ENCODE peak calls at places on chromosomes 13 and 19, in eight cellular contexts. M is A549, N is HL-60, Y is mucosa of descending colon, C is fibroblast of villous mesenchyme, J is BE2C, T is neural progenitor cell, K is Caco-2. I is an unnamed sample.

GRCh38 chr13:22220186-22221160 is 549.6 kb downstream of the FGF9 start:
- DNase-seq in M (no peak), N (no peak), Y (peak), C (no peak), J (no peak), T (peak), K (no peak), I (no peak)

GRCh38 chr19:34236035-34236793 is 18.1 kb upstream of the GARRE1 start:
- DNase-seq in M (no peak), N (no peak), Y (no peak), C (peak), J (no peak), T (no peak), K (no peak), I (no peak)

GRCh38 chr19:40576181-40576584 is 490 bp upstream of the SHKBP1 start:
- DNase-seq in M (no peak), N (no peak), Y (peak), C (no peak), J (no peak), T (peak), K (no peak), I (no peak)

GRCh38 chr13:27607125-27607524 is 13.2 kb downstream of the LNX2 start:
- DNase-seq in M (no peak), N (no peak), Y (no peak), C (peak), J (no peak), T (no peak), K (no peak), I (no peak)

GRCh38 chr19:16373539-16373938 is 48.9 kb downstream of the KLF2 start:
- DNase-seq in M (no peak), N (no peak), Y (no peak), C (peak), J (no peak), T (no peak), K (no peak), I (peak)

GRCh38 chr19:2695288-2695866 is 7.1 kb downstream of the GNG7 start:
- DNase-seq in M (no peak), N (no peak), Y (no peak), C (no peak), J (no peak), T (no peak), K (no peak), I (no peak)

GRCh38 chr19:18852634-18853033 is 20.9 kb downstream of the UPF1 start:
- DNase-seq in M (no peak), N (no peak), Y (no peak), C (no peak), J (no peak), T (no peak), K (no peak), I (no peak)

GRCh38 chr19:2815923-2816322 is 3.7 kb upstream of the ZNF554 start:
- DNase-seq in M (no peak), N (no peak), Y (no peak), C (no peak), J (no peak), T (no peak), K (no peak), I (no peak)

GRCh38 chr13:46860734-46861133 is 36.1 kb downstream of the HTR2A start:
- DNase-seq in M (no peak), N (no peak), Y (no peak), C (no peak), J (peak), T (no peak), K (no peak), I (no peak)

GRCh38 chr19:33496496-33496895 is 25.1 kb downstream of the PEPD start:
- DNase-seq in M (no peak), N (no peak), Y (no peak), C (no peak), J (peak), T (no peak), K (no peak), I (no peak)

GRCh38 chr13:75507027-75508001 is 25.3 kb upstream of the TBC1D4 start:
- DNase-seq in M (no peak), N (peak), Y (no peak), C (no peak), J (no peak), T (no peak), K (no peak), I (no peak)

GRCh38 chr13:97719759-97720158 is 233.7 kb upstream of the IPO5 start:
- DNase-seq in M (no peak), N (no peak), Y (no peak), C (no peak), J (no peak), T (no peak), K (no peak), I (no peak)

GRCh38 chr19:15249912-15250634 is 17.8 kb upstream of the EPHX3 start:
- DNase-seq in M (no peak), N (no peak), Y (no peak), C (peak), J (no peak), T (peak), K (no peak), I (no peak)

GRCh38 chr19:42193706-42194105 is 23.8 kb downstream of the DEDD2 start:
- DNase-seq in M (no peak), N (no peak), Y (no peak), C (no peak), J (no peak), T (no peak), K (no peak), I (no peak)

GRCh38 chr19:58572818-58573657 is at the start of gene MZF1:
- DNase-seq in M (peak), N (peak), Y (peak), C (peak), J (peak), T (peak), K (peak), I (peak)

GRCh38 chr19:7611541-7612279 is 16.0 kb downstream of the CAMSAP3 start:
- DNase-seq in M (no peak), N (no peak), Y (no peak), C (no peak), J (no peak), T (no peak), K (no peak), I (no peak)

GRCh38 chr13:27006519-27007161 is 165.0 kb downstream of the USP12 start:
- DNase-seq in M (no peak), N (no peak), Y (peak), C (peak), J (peak), T (peak), K (no peak), I (no peak)

GRCh38 chr19:50514346-50515167 is 844 bp upstream of the ASPDH start:
- DNase-seq in M (no peak), N (no peak), Y (peak), C (no peak), J (peak), T (peak), K (no peak), I (no peak)

GRCh38 chr19:14550201-14550754 is 20.9 kb downstream of the TECR start:
- DNase-seq in M (no peak), N (no peak), Y (peak), C (peak), J (peak), T (no peak), K (no peak), I (no peak)

GRCh38 chr13:27194895-27195764 is 23.5 kb upstream of the USP12 start:
- DNase-seq in M (peak), N (no peak), Y (no peak), C (peak), J (no peak), T (peak), K (peak), I (no peak)

GRCh38 chr19:39858541-39858940 is 12.4 kb upstream of the FBL start:
- DNase-seq in M (no peak), N (no peak), Y (no peak), C (peak), J (peak), T (peak), K (no peak), I (no peak)

GRCh38 chr13:37109080-37109678 is 3.7 kb upstream of the CSNK1A1L start:
- DNase-seq in M (no peak), N (no peak), Y (no peak), C (peak), J (no peak), T (peak), K (peak), I (no peak)

GRCh38 chr19:6211632-6212402 is 68.0 kb downstream of the MLLT1 start:
- DNase-seq in M (no peak), N (no peak), Y (no peak), C (no peak), J (no peak), T (no peak), K (no peak), I (no peak)

GRCh38 chr19:42440357-42441046 is 2.2 kb downstream of the CXCL17 start:
- DNase-seq in M (peak), N (no peak), Y (peak), C (peak), J (peak), T (peak), K (peak), I (peak)

GRCh38 chr13:69243366-69243765 is 864.3 kb upstream of the ATXN8OS start:
- DNase-seq in M (no peak), N (no peak), Y (no peak), C (no peak), J (no peak), T (no peak), K (no peak), I (no peak)

GRCh38 chr19:2561895-2562294 is 86.0 kb downstream of the GADD45B start:
- DNase-seq in M (no peak), N (no peak), Y (peak), C (no peak), J (no peak), T (no peak), K (no peak), I (peak)

GRCh38 chr13:77372275-77372674 is 45.4 kb upstream of the MYCBP2 start:
- DNase-seq in M (no peak), N (no peak), Y (no peak), C (peak), J (no peak), T (no peak), K (no peak), I (no peak)

GRCh38 chr19:37914908-37915307 is 7.9 kb downstream of the SIPA1L3 start:
- DNase-seq in M (no peak), N (no peak), Y (no peak), C (no peak), J (no peak), T (no peak), K (no peak), I (no peak)

GRCh38 chr19:4075373-4075772 is 8.7 kb upstream of the ZBTB7A start:
- DNase-seq in M (no peak), N (no peak), Y (no peak), C (no peak), J (no peak), T (no peak), K (no peak), I (peak)

GRCh38 chr19:6580313-6580712 is 10.6 kb downstream of the CD70 start:
- DNase-seq in M (peak), N (no peak), Y (no peak), C (no peak), J (no peak), T (no peak), K (no peak), I (no peak)

GRCh38 chr13:36918246-36919060 is 1.6 kb downstream of the SMAD9 start:
- DNase-seq in M (no peak), N (no peak), Y (no peak), C (peak), J (no peak), T (peak), K (no peak), I (no peak)

GRCh38 chr19:11693505-11694499 is 44.9 kb downstream of the ZNF823 start:
- DNase-seq in M (no peak), N (no peak), Y (no peak), C (peak), J (peak), T (peak), K (peak), I (no peak)

DNA sequence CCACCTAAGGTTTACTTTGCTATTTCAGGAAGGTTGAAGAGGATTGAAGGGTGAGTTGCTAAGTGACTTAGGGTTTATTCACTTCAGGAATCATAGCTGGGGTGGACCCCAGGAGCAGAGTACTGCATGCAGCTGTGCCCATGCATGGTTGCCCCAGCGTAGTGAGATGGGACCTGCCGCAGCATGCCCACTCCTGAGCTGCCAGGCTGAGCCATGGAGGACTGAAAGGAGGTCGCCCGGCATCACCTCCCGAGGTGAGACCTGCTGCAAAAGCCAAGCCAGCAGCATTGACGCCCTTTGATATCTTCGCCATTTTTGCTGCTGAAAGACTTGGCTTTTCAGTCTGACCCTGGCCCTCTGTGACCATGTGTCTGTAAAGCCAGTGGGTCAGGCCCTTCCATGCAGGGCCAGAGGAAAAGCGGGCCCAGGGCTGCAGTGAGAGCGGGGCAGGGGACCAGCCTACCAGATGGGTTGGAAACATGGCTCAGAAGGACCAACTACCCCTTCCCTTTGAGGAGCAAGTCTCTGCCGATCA is 9.9 kb downstream of the POP4 start:
- DNase-seq in M (no peak), N (no peak), Y (peak), C (no peak), J (no peak), T (no peak), K (no peak), I (no peak)
- TF ChIP-seq CTCF in M (no peak), N (no peak), Y (no peak), C (no peak), J (no peak), T (no peak), K (no peak), I (no peak)

GRCh38 chr19:56727731-56728130 is 56.2 kb upstream of the ZNF835 start:
- DNase-seq in M (no peak), N (no peak), Y (no peak), C (no peak), J (no peak), T (no peak), K (no peak), I (no peak)

GRCh38 chr19:56721714-56722113 is 50.2 kb upstream of the ZNF835 start:
- DNase-seq in M (no peak), N (no peak), Y (no peak), C (no peak), J (no peak), T (no peak), K (no peak), I (no peak)

GRCh38 chr19:56720281-56720680 is 48.7 kb upstream of the ZNF835 start:
- DNase-seq in M (no peak), N (no peak), Y (no peak), C (no peak), J (no peak), T (no peak), K (no peak), I (no peak)

DNA sequence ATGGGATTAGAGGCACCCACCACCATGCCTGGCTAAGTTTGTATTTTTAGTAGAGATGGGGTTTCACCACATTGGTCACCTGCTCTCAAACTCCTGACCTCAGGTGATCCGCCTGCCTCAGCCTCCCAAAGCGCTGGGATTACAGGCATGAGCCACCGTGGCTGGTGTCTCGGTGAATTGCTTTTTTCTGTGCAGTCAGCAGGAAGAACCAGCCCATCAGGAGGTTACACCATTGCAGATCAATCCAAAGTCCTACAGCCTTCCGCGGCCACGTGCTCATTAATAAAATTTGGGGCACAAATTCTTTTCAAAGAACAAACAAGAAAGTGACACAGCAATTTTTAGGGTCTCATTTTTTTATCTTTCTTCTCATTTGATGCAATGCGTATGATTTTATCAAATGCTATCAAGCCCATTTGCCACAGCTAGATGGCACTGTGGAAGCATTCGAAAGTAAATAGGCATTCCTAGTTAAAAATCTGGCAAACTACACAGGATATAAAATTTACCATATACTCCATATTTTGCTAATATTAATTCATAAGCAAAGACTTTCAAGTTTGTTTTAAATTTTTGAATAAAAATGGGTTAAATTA is 54.4 kb upstream of the ZNF835 start:
- DNase-seq in M (no peak), N (no peak), Y (no peak), C (peak), J (no peak), T (no peak), K (no peak), I (no peak)
- TF ChIP-seq CTCF in M (no peak), N (peak), Y (no peak), C (peak), J (peak), T (no peak), K (no peak), I (no peak)

DNA sequence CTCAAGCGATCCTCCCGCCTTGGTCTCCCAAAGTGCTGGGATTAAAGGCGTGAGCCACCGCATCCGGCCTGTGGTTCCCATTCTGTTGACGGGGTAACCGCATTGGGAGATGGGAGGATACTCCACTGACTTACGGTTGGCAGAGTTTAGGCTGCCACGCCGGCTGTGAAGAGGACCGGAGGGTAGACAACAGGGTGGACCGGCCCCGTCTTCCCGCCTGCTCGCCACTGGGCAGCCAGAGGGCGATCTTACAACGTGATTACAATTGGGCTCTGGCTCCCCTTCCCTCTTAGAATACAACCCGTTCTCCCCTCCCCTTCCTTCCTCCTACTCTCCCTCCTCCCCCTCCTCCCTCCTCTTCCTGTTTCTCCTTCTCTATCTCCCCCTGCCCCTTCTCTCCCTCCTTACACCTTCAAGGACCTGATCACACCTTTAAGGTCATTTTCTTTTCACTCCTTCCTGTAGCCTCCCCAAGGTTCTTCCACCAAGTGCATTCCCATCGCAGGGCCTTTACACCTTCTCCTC is 957 bp upstream of the CCDC194 start:
- DNase-seq in M (peak), N (peak), Y (peak), C (peak), J (peak), T (peak), K (peak), I (no peak)
- TF ChIP-seq CTCF in M (peak), N (peak), Y (peak), C (peak), J (peak), T (peak), K (peak), I (peak)

GRCh38 chr19:49224856-49225255 is 67.3 kb downstream of the TRPM4 start:
- DNase-seq in M (peak), N (no peak), Y (peak), C (peak), J (peak), T (peak), K (peak), I (peak)
- TF ChIP-seq CTCF in M (peak), N (peak), Y (peak), C (peak), J (peak), T (peak), K (no peak), I (peak)

DNA sequence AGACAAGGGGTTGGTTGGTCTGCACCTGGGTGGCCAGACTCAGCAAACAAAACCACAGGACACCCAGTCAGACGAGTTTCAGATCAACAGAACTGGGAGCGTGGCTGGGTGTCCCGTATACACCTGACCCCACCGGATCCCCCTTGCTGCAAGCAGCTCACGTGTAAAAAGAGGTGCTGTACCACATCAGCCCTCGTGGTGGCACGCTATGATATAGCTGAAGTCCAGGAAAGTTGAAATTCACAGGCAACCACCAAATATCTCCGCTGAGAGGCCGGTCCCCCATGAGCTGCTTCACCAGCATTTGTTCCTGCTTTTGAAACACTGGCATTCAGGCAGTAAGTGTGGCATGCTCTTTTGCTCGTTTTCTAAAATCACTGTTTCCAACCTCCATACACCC is 92.3 kb downstream of the TUBA3C start:
- DNase-seq in M (no peak), N (no peak), Y (no peak), C (no peak), J (no peak), T (no peak), K (peak), I (no peak)
- TF ChIP-seq CTCF in M (no peak), N (peak), Y (no peak), C (no peak), J (no peak), T (no peak), K (no peak), I (no peak)

GRCh38 chr19:48991823-48992570 is 1.1 kb downstream of the GYS1 start:
- DNase-seq in M (peak), N (no peak), Y (no peak), C (peak), J (no peak), T (peak), K (peak), I (no peak)

GRCh38 chr19:48994035-48994386 is 324 bp downstream of the RUVBL2 start:
- DNase-seq in M (no peak), N (no peak), Y (no peak), C (no peak), J (no peak), T (no peak), K (no peak), I (no peak)

GRCh38 chr19:48991011-48991609 is 2.0 kb downstream of the GYS1 start:
- DNase-seq in M (no peak), N (no peak), Y (no peak), C (no peak), J (no peak), T (no peak), K (no peak), I (no peak)

GRCh38 chr19:48993175-48994034 is at the start of the genes GYS1 and RUVBL2:
- DNase-seq in M (peak), N (peak), Y (peak), C (peak), J (peak), T (peak), K (peak), I (peak)

DNA sequence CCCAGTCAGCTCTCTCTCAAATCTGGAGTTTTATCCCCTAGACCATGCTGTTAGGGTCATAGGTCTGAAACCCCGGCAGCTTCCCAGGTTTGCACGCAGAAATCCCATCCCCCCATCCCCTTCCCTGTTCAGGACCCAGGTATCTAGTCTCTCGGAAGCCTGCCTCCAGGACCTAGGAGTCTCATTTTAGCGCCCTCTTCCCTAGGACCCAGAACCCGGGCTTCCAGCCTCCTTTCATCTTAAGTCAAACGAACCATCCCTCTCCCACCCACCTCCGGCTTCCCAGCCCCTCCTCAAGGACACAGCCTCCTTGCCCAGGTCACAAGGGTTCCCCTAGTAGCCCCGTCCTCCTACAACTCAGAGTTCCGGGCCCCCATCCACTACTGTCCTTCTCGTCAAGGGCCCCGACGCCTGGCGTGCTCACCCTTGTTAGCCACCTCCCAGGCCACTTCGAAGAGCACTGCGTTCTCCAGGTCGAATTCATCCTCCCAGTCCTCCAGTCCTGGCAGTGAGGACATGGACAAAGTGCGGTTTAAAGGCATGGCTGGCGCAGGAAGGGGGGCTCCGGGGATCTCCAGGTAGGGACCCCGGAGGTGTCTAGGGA is 436 bp downstream of the GYS1 start:
- DNase-seq in M (no peak), N (no peak), Y (no peak), C (no peak), J (no peak), T (no peak), K (no peak), I (no peak)
- TF ChIP-seq CTCF in M (no peak), N (no peak), Y (no peak), C (no peak), J (no peak), T (no peak), K (no peak), I (no peak)

GRCh38 chr13:114143806-114144605 is 11.6 kb upstream of the RASA3 start:
- DNase-seq in M (peak), N (no peak), Y (peak), C (no peak), J (peak), T (peak), K (peak), I (no peak)
- TF ChIP-seq CTCF in M (peak), N (no peak), Y (no peak), C (no peak), J (peak), T (peak), K (peak), I (no peak)